ENCODE peak calls at places on chromosome 11, in five cellular contexts. Q is AG09309, Z is nephron progenitor cell, I is psoas muscle, T is osteoblast. N is an unnamed sample.

GRCh38 chr11:120184371-120184945 is 26.4 kb upstream of the OAF start:
- DNase-seq in Z (no peak), Q (no peak), T (no peak), I (peak), N (no peak)

GRCh38 chr11:134069996-134070845 is 1.3 kb downstream of the JAM3 start:
- DNase-seq in T (no peak), I (no peak), Z (no peak), Q (no peak), N (no peak)

GRCh38 chr11:129968611-129969419 is 33.8 kb downstream of the PRDM10 start:
- DNase-seq in Q (no peak), I (no peak), T (no peak), Z (no peak), N (no peak)

GRCh38 chr11:109364851-109365250 is 57.1 kb upstream of the C11orf87 start:
- DNase-seq in I (no peak), T (no peak), Q (no peak), Z (no peak), N (no peak)

GRCh38 chr11:17772704-17773600 is 38.4 kb downstream of the KCNC1 start:
- DNase-seq in T (peak), Z (peak), I (peak), Q (no peak), N (no peak)

GRCh38 chr11:129372609-129373488 is 2.8 kb upstream of the BARX2 start:
- DNase-seq in I (no peak), T (peak), Z (peak), Q (no peak), N (no peak)

GRCh38 chr11:61264371-61264770 is 23.4 kb downstream of the PGA5 start:
- DNase-seq in Q (no peak), T (no peak), I (no peak), Z (no peak), N (no peak)

GRCh38 chr11:2701230-2701629 is 1.4 kb upstream of the KCNQ1OT1 start:
- DNase-seq in Q (no peak), Z (no peak), T (peak), I (peak), N (no peak)

GRCh38 chr11:95544095-95544795 is 245.3 kb downstream of the FAM76B start:
- DNase-seq in Z (no peak), T (no peak), I (no peak), Q (no peak), N (no peak)

GRCh38 chr11:93545566-93545965 is 2.4 kb upstream of the SMCO4 start:
- DNase-seq in Q (no peak), I (no peak), Z (no peak), T (no peak), N (no peak)

GRCh38 chr11:107741044-107741823 is 29.4 kb upstream of the SLN start:
- DNase-seq in T (peak), Q (peak), I (no peak), Z (no peak), N (no peak)

GRCh38 chr11:76602431-76602861 is 68.1 kb downstream of the LRRC32 start:
- DNase-seq in I (peak), Q (no peak), T (peak), Z (no peak), N (no peak)

GRCh38 chr11:129280027-129280811 is 88.1 kb upstream of the ARHGAP32 start:
- DNase-seq in T (peak), Q (no peak), Z (peak), I (no peak), N (no peak)

GRCh38 chr11:27512238-27512637 is 5.7 kb upstream of the LIN7C start:
- DNase-seq in Q (no peak), I (no peak), Z (no peak), T (no peak), N (no peak)

GRCh38 chr11:34086554-34087278 is 18.7 kb upstream of the NAT10 start:
- DNase-seq in I (no peak), Z (no peak), Q (no peak), T (peak), N (no peak)

GRCh38 chr11:66976048-66976467 is 954 bp downstream of the C11orf86 start:
- DNase-seq in Q (no peak), Z (peak), I (no peak), T (peak), N (no peak)

GRCh38 chr11:122634507-122634906 is 21.0 kb upstream of the UBASH3B start:
- DNase-seq in Z (peak), I (peak), Q (no peak), T (no peak), N (no peak)

GRCh38 chr11:129766858-129767604 is 48.6 kb upstream of the TMEM45B start:
- DNase-seq in Z (peak), T (no peak), I (no peak), Q (no peak), N (no peak)

GRCh38 chr11:110092577-110093406 is at the start of gene ZC3H12C:
- DNase-seq in T (peak), Q (no peak), I (peak), Z (peak), N (peak)